ENCODE peak calls at places on chromosome 11, in seven cellular contexts. L is osteoblast; G is stimulated activated CD4-positive, alpha-beta T cell treated with anti-CD3 and anti-CD28 coated beads, Interleukin-4, amount 100 ng/mL, for 24 hours; N is neural crest cell; X is activated T-helper 1 cell treated with Interleukin-2 at 50 U/mL for 16 hours; Y is naive thymus-derived CD4-positive, alpha-beta T cell; J is activated CD4-positive, alpha-beta T cell treated with anti-CD3 and anti-CD28 coated beads, Interleukin-2, amount 10 ng/mL, durations not matched to agents 7 days and 5 days. M is an unnamed sample.

GRCh38 chr11:96954587-96954986 is 564.8 kb downstream of the JRKL start:
- DNase-seq in N (no peak), J (no peak), X (no peak), G (no peak), L (no peak), Y (no peak), M (no peak)

GRCh38 chr11:31651208-31651607 is 141.6 kb downstream of the ELP4 start:
- DNase-seq in J (no peak), L (no peak), Y (no peak), G (no peak), X (no peak), N (no peak), M (no peak)

GRCh38 chr11:33329705-33330329 is 72.6 kb downstream of the HIPK3 start:
- DNase-seq in J (peak), X (peak), N (peak), L (peak), G (peak), Y (no peak), M (no peak)

GRCh38 chr11:78929906-78930220 is 355.2 kb upstream of the NARS2 start:
- DNase-seq in G (no peak), X (no peak), N (no peak), J (no peak), L (no peak), Y (no peak), M (no peak)

GRCh38 chr11:8814209-8814922 is 96.6 kb upstream of the AKIP1 start:
- DNase-seq in L (no peak), J (no peak), G (no peak), X (no peak), Y (no peak), N (no peak), M (no peak)

GRCh38 chr11:18313985-18314763 is 7.8 kb downstream of the HPS5 start:
- DNase-seq in Y (no peak), N (no peak), J (no peak), X (no peak), L (no peak), G (no peak), M (no peak)

GRCh38 chr11:46912526-46913150 is 5.7 kb downstream of the LRP4 start:
- DNase-seq in N (peak), Y (no peak), J (no peak), L (no peak), G (no peak), X (no peak), M (no peak)

GRCh38 chr11:6333112-6333511 is 12.8 kb upstream of the CAVIN3 start:
- DNase-seq in X (no peak), N (no peak), J (no peak), Y (no peak), G (no peak), L (peak), M (no peak)

GRCh38 chr11:6648505-6648904 is 7.1 kb downstream of the DCHS1 start:
- DNase-seq in G (no peak), L (no peak), N (no peak), Y (no peak), X (no peak), J (no peak), M (no peak)

GRCh38 chr11:69101792-69102152 is 53.0 kb downstream of the TPCN2 start:
- DNase-seq in L (no peak), J (no peak), Y (no peak), G (no peak), N (no peak), X (no peak), M (no peak)

GRCh38 chr11:47946682-47947575 is 33.4 kb upstream of the PTPRJ start:
- DNase-seq in G (peak), Y (peak), J (no peak), N (no peak), L (peak), X (no peak), M (no peak)

GRCh38 chr11:93846411-93846810 is 4.0 kb downstream of the VSTM5 start:
- DNase-seq in X (no peak), G (no peak), L (no peak), N (no peak), Y (no peak), J (no peak), M (no peak)

GRCh38 chr11:48101044-48101733 is 115.4 kb upstream of the OR4B1 start:
- DNase-seq in N (no peak), J (no peak), L (no peak), X (no peak), G (no peak), Y (no peak), M (no peak)

GRCh38 chr11:121741316-121741715 is 288.5 kb upstream of the SORL1-AS1 start:
- DNase-seq in L (no peak), Y (no peak), G (no peak), N (no peak), X (no peak), J (no peak), M (no peak)

GRCh38 chr11:560305-561147 is at the start of the genes LMNTD2 and RASSF7:
- DNase-seq in L (peak), G (peak), Y (peak), N (peak), J (peak), X (peak), M (peak)

M was measured in caudate nucleus.